ENCODE peak calls at places on chromosomes 5 and 9, in five cellular contexts. S is stomach; G is CD8-positive, alpha-beta T cell; Z is CD8-positive, alpha-beta memory T cell; L is psoas muscle. H is an unnamed sample. For H3K4me1, H3K27me3 and H3K9me3, the result is how much of the 10 kb centered on the place peaks cover.

GRCh38 chr9:14526504-14526903 is 166.7 kb downstream of the ZDHHC21 start:
- DNase-seq in S (no peak), G (no peak), Z (no peak), L (no peak), H (no peak)

GRCh38 chr5:115267617-115268016 is 4.9 kb upstream of the PGGT1B start:
- DNase-seq in S (no peak), G (no peak), Z (no peak), L (no peak), H (no peak)

GRCh38 chr5:171310816-171311697 is 2.0 kb downstream of the TLX3 start:
- DNase-seq in S (no peak), G (no peak), Z (no peak), L (no peak), H (no peak)

GRCh38 chr9:131582466-131583341 is 37.4 kb downstream of the PRRT1B start:
- DNase-seq in S (no peak), G (no peak), Z (no peak), L (peak), H (no peak)

GRCh38 chr9:34547960-34548603 is 25.3 kb upstream of the ENHO start:
- DNase-seq in S (peak), G (no peak), Z (no peak), L (peak), H (no peak)

GRCh38 chr9:84322830-84323229 is 17.7 kb downstream of the SLC28A3 start:
- DNase-seq in S (no peak), G (no peak), Z (no peak), L (no peak), H (no peak)

GRCh38 chr9:125494555-125494920 is 212.5 kb downstream of the MAPKAP1 start:
- DNase-seq in S (no peak), G (no peak), Z (no peak), L (no peak), H (no peak)

GRCh38 chr5:124912653-124913328 is 166.4 kb upstream of the ZNF608 start:
- DNase-seq in S (no peak), G (no peak), Z (no peak), L (peak), H (no peak)

GRCh38 chr9:121741198-121741918 is 89.9 kb downstream of the DAB2IP start:
- DNase-seq in S (peak), G (no peak), Z (no peak), L (no peak), H (no peak)

GRCh38 chr9:91536211-91536691 is 112.6 kb upstream of the NFIL3 start:
- DNase-seq in S (no peak), G (no peak), Z (no peak), L (no peak), H (no peak)

GRCh38 chr9:99623780-99624364 is 197.8 kb upstream of the NR4A3 start:
- DNase-seq in S (no peak), G (no peak), Z (no peak), L (no peak), H (no peak)

GRCh38 chr9:99626424-99626823 is 195.3 kb upstream of the NR4A3 start:
- DNase-seq in S (no peak), G (no peak), Z (no peak), L (no peak), H (no peak)

GRCh38 chr9:99622679-99623078 is 199.0 kb upstream of the NR4A3 start:
- DNase-seq in S (no peak), G (no peak), Z (no peak), L (no peak), H (no peak)

GRCh38 chr9:99624499-99625233 is 197.0 kb upstream of the NR4A3 start:
- DNase-seq in S (no peak), G (no peak), Z (no peak), L (no peak), H (no peak)

DNA sequence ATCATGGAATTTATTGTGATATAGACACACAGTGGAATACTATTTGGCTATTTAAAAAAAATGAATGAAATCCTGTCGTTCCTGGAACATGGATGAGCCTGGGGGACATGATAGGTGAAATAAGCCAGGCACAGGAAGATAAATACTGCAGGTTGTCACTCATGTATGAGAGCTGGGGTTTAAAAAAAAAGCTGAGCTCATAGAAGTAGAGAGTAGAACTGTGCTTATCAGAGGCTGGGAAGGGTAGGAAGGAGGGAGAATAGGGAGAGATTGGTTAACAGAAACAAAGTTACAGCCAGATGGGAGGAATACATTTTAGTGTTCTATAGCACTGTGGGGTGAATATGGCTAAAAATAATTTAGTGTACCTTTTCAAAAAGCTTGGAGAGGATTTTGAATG is 200.6 kb upstream of the NR4A3 start:
- DNase-seq in S (no peak), G (no peak), Z (no peak), L (no peak), H (no peak)
- H3K4me1 ChIP-seq in S (under half), G (under half), Z (under half), L (under half), H (under half)

DNA sequence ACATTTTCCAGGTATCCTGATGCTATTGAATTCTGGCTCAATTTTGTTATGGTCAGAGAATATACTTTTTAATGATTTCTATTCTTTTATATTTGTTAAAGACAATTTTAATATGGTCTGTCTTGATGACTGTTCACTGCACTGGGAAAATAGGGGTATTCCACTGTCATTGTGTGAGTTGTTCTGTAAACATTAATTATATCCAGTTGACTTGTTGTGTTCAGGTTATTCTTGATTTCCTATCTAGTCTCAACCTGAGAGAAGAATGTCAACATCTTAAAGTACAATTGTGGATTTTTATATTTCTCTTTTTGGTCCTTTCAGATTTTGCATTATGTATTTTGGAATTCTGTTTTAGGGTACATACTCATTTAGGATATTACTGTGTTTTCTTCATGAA is 59.9 kb upstream of the EXOC3 start:
- DNase-seq in S (no peak), G (no peak), Z (no peak), L (no peak), H (no peak)
- H3K27me3 ChIP-seq in S (under half), G (under half), Z (under half), L (under half), H (under half)

DNA sequence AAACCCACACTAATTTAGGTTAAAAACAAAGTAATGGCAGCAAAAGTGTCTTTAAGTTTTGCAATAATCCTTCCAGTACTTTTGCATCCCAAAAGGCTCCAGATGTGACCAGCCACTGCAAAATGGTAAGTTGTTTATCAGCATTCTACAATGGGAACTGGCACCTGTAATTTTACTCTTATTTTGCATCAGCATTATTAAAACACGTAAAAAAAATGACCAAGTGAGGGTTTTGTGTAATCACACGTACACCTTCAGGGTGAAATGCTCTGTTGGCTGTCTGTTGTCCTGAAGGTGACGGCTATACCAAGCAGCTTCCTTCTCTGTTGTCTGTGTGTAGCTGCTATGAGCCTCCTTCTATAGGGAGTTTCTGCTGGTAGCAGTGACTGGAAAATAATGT is 36.9 kb upstream of the SSBP2 start:
- DNase-seq in S (peak), G (no peak), Z (no peak), L (no peak), H (no peak)
- H3K9me3 ChIP-seq in S (under half), G (under half), Z (under half), L (under half), H (under half)

DNA sequence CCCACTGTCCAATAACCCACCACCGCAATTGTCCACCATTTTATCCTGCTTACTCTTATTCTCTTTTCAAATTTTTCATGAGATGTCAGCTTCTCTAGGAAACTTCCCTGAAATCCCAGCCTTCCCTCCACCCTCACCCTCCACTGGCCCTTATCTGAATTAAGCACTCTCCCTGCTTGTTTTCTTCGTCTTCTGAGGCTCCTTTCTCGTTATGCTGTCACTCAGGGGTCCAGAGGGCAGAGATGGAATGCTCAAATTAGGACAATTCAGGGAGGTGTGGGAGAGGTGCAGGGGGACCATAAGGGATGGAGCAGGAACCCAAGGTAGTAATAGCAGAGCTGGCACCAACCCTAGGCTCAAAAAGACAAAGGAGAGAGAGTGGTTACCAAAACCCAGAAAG is 5.0 kb upstream of the DAPK1 start:
- DNase-seq in S (no peak), G (no peak), Z (no peak), L (no peak), H (no peak)
- H3K4me1 ChIP-seq in S (under half), G (under half), Z (under half), L (under half), H (under half)

GRCh38 chr5:163252951-163253350 is 184.4 kb upstream of the CCNG1 start:
- DNase-seq in S (no peak), G (no peak), Z (no peak), L (no peak), H (no peak)
- H3K27me3 ChIP-seq in S (under half), G (under half), Z (under half), L (under half), H (under half)

H was measured in effector memory CD4-positive, alpha-beta T cell.